ENCODE peak calls at places on chromosomes 11 and 22, in five cellular contexts. B, S, N, Y and R are unnamed samples.

GRCh38 chr22:45608763-45609180 is 62.9 kb upstream of the ATXN10 start:
- DNase-seq in B (no peak), S (peak), N (no peak), Y (no peak), R (no peak)

GRCh38 chr11:130043575-130043974 is 26.1 kb upstream of the APLP2 start:
- DNase-seq in B (no peak), S (no peak), N (no peak), Y (no peak), R (no peak)

GRCh38 chr22:46738961-46739870 is 1.2 kb upstream of the CERK start:
- DNase-seq in B (no peak), S (peak), N (peak), Y (peak), R (peak)

GRCh38 chr11:30786392-30787120 is 200.4 kb upstream of the MPPED2 start:
- DNase-seq in B (no peak), S (no peak), N (peak), Y (no peak), R (no peak)

GRCh38 chr11:130786987-130787688 is 129.1 kb downstream of the SNX19 start:
- DNase-seq in B (no peak), S (no peak), N (no peak), Y (no peak), R (no peak)

GRCh38 chr11:129223701-129224149 is 31.6 kb upstream of the ARHGAP32 start:
- DNase-seq in B (no peak), S (no peak), N (no peak), Y (no peak), R (no peak)

GRCh38 chr11:126431401-126432064 is 76.0 kb downstream of the ST3GAL4 start:
- DNase-seq in B (no peak), S (no peak), N (peak), Y (no peak), R (no peak)

GRCh38 chr11:14413307-14414072 is 54.5 kb upstream of the RRAS2 start:
- DNase-seq in B (no peak), S (no peak), N (no peak), Y (peak), R (peak)

GRCh38 chr22:49367016-49367697 is 460.5 kb downstream of the BRD1 start:
- DNase-seq in B (no peak), S (no peak), N (no peak), Y (no peak), R (no peak)

GRCh38 chr22:32557424-32557823 is 82.8 kb downstream of the FBXO7 start:
- DNase-seq in B (no peak), S (no peak), N (no peak), Y (no peak), R (no peak)

GRCh38 chr11:1360835-1361357 is 28.8 kb upstream of the BRSK2 start:
- DNase-seq in B (no peak), S (no peak), N (no peak), Y (no peak), R (no peak)

GRCh38 chr11:121281609-121282164 is 10.9 kb upstream of the SC5D start:
- DNase-seq in B (no peak), S (no peak), N (no peak), Y (no peak), R (no peak)

GRCh38 chr22:22810018-22810427 is 77.6 kb upstream of the IGLL5 start:
- DNase-seq in B (no peak), S (peak), N (peak), Y (peak), R (peak)

GRCh38 chr11:120334894-120335462 is 1.2 kb upstream of the ARHGEF12 start:
- DNase-seq in B (peak), S (no peak), N (peak), Y (peak), R (peak)

GRCh38 chr22:43090130-43090789 is 1.1 kb upstream of the TTLL1 start:
- DNase-seq in B (peak), S (peak), N (peak), Y (peak), R (peak)

GRCh38 chr22:24319451-24319850 is 48.8 kb downstream of the SPECC1L start:
- DNase-seq in B (no peak), S (no peak), N (no peak), Y (no peak), R (no peak)

GRCh38 chr11:26704249-26704648 is 17.6 kb downstream of the SLC5A12 start:
- DNase-seq in B (no peak), S (no peak), N (no peak), Y (no peak), R (no peak)

GRCh38 chr11:66543263-66544107 is 2.4 kb downstream of the ZDHHC24 start:
- DNase-seq in B (peak), S (no peak), N (no peak), Y (no peak), R (no peak)

GRCh38 chr11:86637976-86638375 is 34.4 kb downstream of the ME3 start:
- DNase-seq in B (no peak), S (no peak), N (no peak), Y (no peak), R (no peak)

GRCh38 chr11:72613977-72614376 is 60.2 kb downstream of the PDE2A start:
- DNase-seq in B (peak), S (no peak), N (no peak), Y (peak), R (no peak)

GRCh38 chr11:76621866-76622265 is 48.7 kb downstream of the LRRC32 start:
- DNase-seq in B (no peak), S (no peak), N (no peak), Y (no peak), R (no peak)

GRCh38 chr22:17154971-17155370 is 4.1 kb downstream of the HDHD5 start:
- DNase-seq in B (no peak), S (no peak), N (no peak), Y (no peak), R (no peak)

GRCh38 chr11:121478226-121478894 is 25.6 kb upstream of the SORL1-AS1 start:
- DNase-seq in B (no peak), S (no peak), N (no peak), Y (no peak), R (no peak)

GRCh38 chr11:81245791-81246190 is 1487.9 kb downstream of the FAM181B start:
- DNase-seq in B (no peak), S (no peak), N (no peak), Y (no peak), R (no peak)

GRCh38 chr11:128157423-128158298 is 429.7 kb downstream of the ETS1 start:
- DNase-seq in B (peak), S (peak), N (peak), Y (peak), R (peak)

GRCh38 chr22:46846832-46847355 is 84.4 kb downstream of the TBC1D22A start:
- DNase-seq in B (no peak), S (no peak), N (no peak), Y (no peak), R (no peak)

GRCh38 chr22:47623056-47623739 is 860.7 kb downstream of the TBC1D22A start:
- DNase-seq in B (no peak), S (no peak), N (no peak), Y (no peak), R (no peak)

GRCh38 chr11:75815345-75815983 is 454 bp downstream of the UVRAG start:
- DNase-seq in B (no peak), S (no peak), N (no peak), Y (peak), R (peak)

GRCh38 chr22:39707351-39707750 is 136.8 kb downstream of the CACNA1I start:
- DNase-seq in B (no peak), S (no peak), N (no peak), Y (no peak), R (no peak)

GRCh38 chr22:39703890-39704658 is 133.5 kb downstream of the CACNA1I start:
- DNase-seq in B (no peak), S (no peak), N (no peak), Y (no peak), R (no peak)

GRCh38 chr22:39707816-39708215 is 137.3 kb downstream of the CACNA1I start:
- DNase-seq in B (no peak), S (no peak), N (no peak), Y (no peak), R (no peak)

GRCh38 chr22:39705386-39705785 is 134.8 kb downstream of the CACNA1I start:
- DNase-seq in B (no peak), S (no peak), N (no peak), Y (no peak), R (no peak)

DNA sequence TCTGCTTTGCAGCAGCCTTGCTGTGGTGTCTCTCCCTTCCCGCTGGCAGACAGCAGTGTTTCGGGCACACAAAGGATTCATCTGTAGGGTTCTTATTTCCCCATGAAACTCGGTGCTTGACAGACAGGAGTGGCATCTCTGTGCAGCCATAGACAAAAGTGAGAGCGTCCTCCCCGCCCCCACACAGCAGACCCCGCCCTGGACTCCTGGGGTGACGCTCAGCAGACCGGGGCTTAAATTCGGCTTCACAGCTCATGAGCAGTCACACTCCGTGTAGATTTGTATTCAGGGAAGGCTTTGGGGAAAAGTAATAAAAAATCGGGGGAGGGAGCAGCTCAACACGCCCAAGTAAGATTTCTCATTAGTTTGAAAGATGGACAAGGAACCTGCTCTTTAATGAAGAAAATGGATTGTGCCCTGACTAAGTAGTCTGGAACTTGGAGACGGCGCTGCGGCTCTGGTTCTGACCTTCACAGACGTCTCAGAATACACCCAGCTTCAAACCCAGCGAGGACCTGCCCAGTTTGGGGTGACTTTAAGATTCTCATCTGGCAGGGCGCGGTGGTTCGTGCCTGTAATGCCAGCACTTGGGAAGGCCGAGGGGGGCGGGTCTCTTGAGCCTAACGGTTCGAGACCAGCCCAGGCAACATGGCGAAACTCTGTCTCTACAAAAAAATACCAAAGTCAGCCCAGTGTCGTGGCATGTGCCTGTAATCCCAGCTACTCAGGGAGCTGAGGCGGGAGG is 136.0 kb downstream of the CACNA1I start:
- DNase-seq in B (no peak), S (no peak), N (no peak), Y (peak), R (no peak)
- TF ChIP-seq REST in B (no peak), S (no peak), N (no peak), Y (no peak), R (no peak)

GRCh38 chr11:3936517-3936916 is 81.1 kb downstream of the STIM1 start:
- DNase-seq in B (no peak), S (no peak), N (no peak), Y (no peak), R (no peak)

GRCh38 chr11:3929689-3930088 is 74.2 kb downstream of the STIM1 start:
- DNase-seq in B (no peak), S (no peak), N (no peak), Y (peak), R (no peak)

GRCh38 chr11:3932698-3933097 is 77.2 kb downstream of the STIM1 start:
- DNase-seq in B (no peak), S (no peak), N (no peak), Y (no peak), R (no peak)

GRCh38 chr11:3934658-3935057 is 79.2 kb downstream of the STIM1 start:
- DNase-seq in B (no peak), S (no peak), N (no peak), Y (no peak), R (no peak)

DNA sequence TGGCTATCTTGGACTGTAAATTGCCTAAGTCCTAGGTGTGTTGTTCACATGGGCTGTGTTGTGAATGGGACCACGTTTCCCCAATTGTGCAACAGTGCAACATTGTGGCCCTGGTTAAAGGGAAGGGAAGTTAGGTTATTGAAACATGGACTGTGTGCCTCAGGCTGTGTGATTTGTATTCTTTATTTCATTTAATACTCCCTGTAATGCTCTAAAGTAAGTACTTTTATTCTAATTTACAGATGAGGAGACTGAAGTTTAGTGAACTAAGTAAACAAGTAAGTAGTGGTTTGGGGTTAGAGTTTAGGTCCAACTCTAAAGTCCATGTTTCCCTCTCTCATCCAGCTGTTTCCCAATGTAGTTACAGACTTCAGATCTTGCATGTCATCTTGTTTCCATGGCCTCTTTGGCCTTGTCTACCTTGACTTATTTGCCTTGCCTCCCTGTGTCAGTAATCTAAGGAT is 77.7 kb downstream of the STIM1 start:
- DNase-seq in B (no peak), S (no peak), N (peak), Y (no peak), R (no peak)
- TF ChIP-seq CEBPB in B (no peak), S (no peak), N (peak), Y (peak), R (no peak)

GRCh38 chr11:12727556-12728070 is 53.4 kb downstream of the TEAD1 start:
- DNase-seq in B (no peak), S (no peak), N (no peak), Y (no peak), R (no peak)

GRCh38 chr11:12724301-12725046 is 50.3 kb downstream of the TEAD1 start:
- DNase-seq in B (no peak), S (peak), N (peak), Y (peak), R (peak)

GRCh38 chr11:12725863-12726666 is 51.8 kb downstream of the TEAD1 start:
- DNase-seq in B (no peak), S (peak), N (no peak), Y (peak), R (peak)

GRCh38 chr11:12723410-12724297 is 49.4 kb downstream of the TEAD1 start:
- DNase-seq in B (no peak), S (peak), N (peak), Y (no peak), R (peak)

DNA sequence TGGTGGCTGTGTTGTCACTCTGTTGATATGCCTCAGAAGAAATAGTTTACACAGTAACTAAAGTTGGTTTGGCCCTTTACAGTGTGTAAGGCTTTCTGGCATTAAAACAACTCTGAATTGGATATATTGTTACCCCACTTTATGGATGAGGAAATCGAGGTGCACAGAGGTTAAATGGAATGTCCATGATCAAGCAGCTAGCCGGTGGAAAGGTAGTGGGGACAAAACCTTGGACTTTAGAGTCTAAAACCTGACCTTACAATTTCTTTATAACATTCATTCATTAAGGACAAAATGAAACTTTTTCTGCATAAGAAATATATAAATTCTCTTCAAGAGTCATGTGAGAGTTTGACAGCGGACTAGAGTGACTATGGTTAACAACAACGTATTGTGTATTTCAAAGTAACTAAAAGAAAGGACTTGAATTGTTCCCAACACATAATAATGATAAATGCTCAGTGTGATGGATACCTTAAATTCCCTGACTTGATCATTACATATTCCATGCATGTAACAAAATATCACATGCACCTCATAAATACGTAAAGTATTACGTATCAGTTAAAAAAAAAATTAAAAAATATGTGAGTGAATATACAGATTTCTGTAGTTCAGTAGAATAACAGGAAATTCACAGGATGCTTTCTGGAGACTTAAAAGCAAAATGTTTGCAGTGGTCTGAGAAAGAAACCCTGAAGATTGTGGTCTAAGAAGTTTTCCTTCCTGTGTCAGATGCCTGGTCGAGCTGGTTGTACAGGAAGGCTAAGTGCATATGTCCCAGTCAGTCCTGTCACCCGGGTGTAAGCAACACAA is 51.0 kb downstream of the TEAD1 start:
- DNase-seq in B (no peak), S (no peak), N (no peak), Y (no peak), R (no peak)
- TF ChIP-seq REST in B (no peak), S (no peak), N (no peak), Y (no peak), R (no peak)

GRCh38 chr11:117745346-117745745 is 51.7 kb downstream of the DSCAML1 start:
- DNase-seq in B (no peak), S (no peak), N (no peak), Y (no peak), R (no peak)

GRCh38 chr11:117749541-117749910 is 47.5 kb downstream of the DSCAML1 start:
- DNase-seq in B (no peak), S (no peak), N (no peak), Y (no peak), R (no peak)

GRCh38 chr11:117750357-117750756 is 46.7 kb downstream of the DSCAML1 start:
- DNase-seq in B (no peak), S (no peak), N (no peak), Y (no peak), R (no peak)

GRCh38 chr11:117748771-117749540 is 48.1 kb downstream of the DSCAML1 start:
- DNase-seq in B (no peak), S (no peak), N (peak), Y (no peak), R (no peak)

DNA sequence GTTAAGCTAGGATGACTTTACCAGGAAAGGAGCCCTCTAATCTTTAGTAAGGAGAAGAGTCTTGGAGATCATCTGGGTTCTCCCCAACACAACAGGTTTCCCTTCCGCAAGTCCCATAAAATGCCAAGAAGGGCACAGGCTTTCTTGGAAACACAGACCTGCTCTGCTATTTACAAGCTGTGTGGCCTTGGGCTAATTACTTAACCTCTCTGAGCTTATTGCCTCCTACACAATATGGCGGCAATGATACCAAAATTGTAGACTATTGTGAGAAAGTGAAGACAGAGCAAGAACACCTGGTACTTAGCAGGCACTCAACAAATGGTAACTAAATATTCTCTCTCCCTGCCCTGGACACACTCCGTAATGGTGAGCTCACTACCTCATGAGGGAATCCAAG is 49.1 kb downstream of the DSCAML1 start:
- DNase-seq in B (no peak), S (no peak), N (no peak), Y (no peak), R (no peak)
- TF ChIP-seq CEBPB in B (no peak), S (no peak), N (no peak), Y (no peak), R (no peak)

DNA sequence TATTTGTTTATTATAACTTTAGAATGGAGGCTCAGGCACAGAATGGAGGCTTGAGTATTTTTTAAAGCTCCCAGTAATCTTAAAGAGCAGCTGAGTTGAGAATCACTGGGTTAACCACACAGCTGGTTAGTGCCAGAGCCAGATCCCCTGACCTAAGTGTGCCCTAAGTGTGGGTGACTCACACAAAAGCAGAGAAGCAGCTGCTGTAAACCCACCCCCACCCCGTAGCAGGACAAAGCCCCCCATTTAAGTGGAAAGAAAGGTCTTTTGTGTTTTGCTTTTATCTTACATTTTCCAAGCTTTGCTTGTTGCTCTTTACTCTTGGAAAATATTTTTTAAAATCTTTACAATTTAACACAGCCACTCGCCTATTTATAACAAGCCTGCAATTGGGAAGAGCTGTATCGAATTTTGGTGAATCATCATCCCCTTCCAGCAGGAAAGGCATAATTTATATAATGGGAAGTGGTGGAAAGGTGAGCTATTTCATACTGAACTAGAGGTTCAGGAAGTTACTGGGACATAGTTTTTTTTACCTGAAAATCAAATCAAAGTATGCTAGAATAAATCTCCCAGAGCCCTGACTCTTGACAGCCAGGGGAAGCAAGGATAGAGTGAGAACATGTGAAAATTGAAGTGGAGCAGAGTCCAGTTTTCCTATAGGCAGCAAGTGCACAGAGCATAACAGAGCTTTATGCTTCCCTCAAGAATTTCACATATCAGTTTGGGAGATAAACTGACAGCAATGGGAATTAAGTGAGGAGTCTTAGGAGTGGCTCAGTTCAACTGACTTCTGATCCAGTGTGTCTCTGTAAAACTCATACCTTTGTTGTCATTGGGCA is 405.7 kb downstream of the AASDHPPT start:
- DNase-seq in B (no peak), S (no peak), N (peak), Y (no peak), R (no peak)
- TF ChIP-seq REST in B (no peak), S (no peak), N (no peak), Y (no peak), R (no peak)

GRCh38 chr11:57340228-57340627 is 2.1 kb downstream of the P2RX3 start:
- DNase-seq in B (no peak), S (no peak), N (no peak), Y (peak), R (no peak)
- TF ChIP-seq CEBPB in B (no peak), S (no peak), N (no peak), Y (no peak), R (no peak)

GRCh38 chr11:13338437-13339069 is 61.0 kb downstream of the BMAL1 start:
- DNase-seq in B (no peak), S (no peak), N (no peak), Y (peak), R (peak)
- TF ChIP-seq REST in B (no peak), S (no peak), N (no peak), Y (no peak), R (no peak)

GRCh38 chr11:42170601-42171000 is 711.1 kb upstream of the LRRC4C start:
- DNase-seq in B (no peak), S (no peak), N (no peak), Y (no peak), R (no peak)
- TF ChIP-seq CEBPB in B (no peak), S (no peak), N (no peak), Y (no peak), R (no peak)